ENCODE peak calls at places on chromosomes 11 and 22, in eight cellular contexts. One of them, this sample, is unnamed.

GRCh38 chr11:5107285-5107684 is 30.9 kb downstream of the OR52A5 start:
- DNase-seq in stomach: no peak
- DNase-seq in left ventricle myocardium inferior: no peak
- DNase-seq in tibial artery: no peak
- DNase-seq in AG09309: no peak
- DNase-seq in brain microvascular endothelial cell: no peak
- DNase-seq in A549: no peak
- DNase-seq in psoas muscle: no peak
- DNase-seq in this sample: no peak

GRCh38 chr11:59183768-59184167 is 11.8 kb downstream of the DTX4 start:
- DNase-seq in brain microvascular endothelial cell: no peak
- DNase-seq in A549: no peak
- DNase-seq in stomach: no peak
- DNase-seq in left ventricle myocardium inferior: no peak
- DNase-seq in psoas muscle: no peak
- DNase-seq in tibial artery: no peak
- DNase-seq in AG09309: no peak
- DNase-seq in this sample: no peak

GRCh38 chr22:44399906-44400762 is 87.4 kb upstream of the SHISAL1 start:
- DNase-seq in AG09309: no peak
- DNase-seq in stomach: peak
- DNase-seq in tibial artery: peak
- DNase-seq in left ventricle myocardium inferior: no peak
- DNase-seq in A549: no peak
- DNase-seq in psoas muscle: peak
- DNase-seq in brain microvascular endothelial cell: no peak
- DNase-seq in this sample: no peak

GRCh38 chr22:22201185-22201924 is 43.2 kb upstream of the VPREB1 start:
- DNase-seq in left ventricle myocardium inferior: peak
- DNase-seq in psoas muscle: no peak
- DNase-seq in brain microvascular endothelial cell: no peak
- DNase-seq in tibial artery: no peak
- DNase-seq in AG09309: no peak
- DNase-seq in stomach: peak
- DNase-seq in A549: peak
- DNase-seq in this sample: no peak

GRCh38 chr22:30045901-30046715 is 34.2 kb upstream of the HORMAD2 start:
- DNase-seq in AG09309: no peak
- DNase-seq in psoas muscle: no peak
- DNase-seq in A549: no peak
- DNase-seq in tibial artery: no peak
- DNase-seq in brain microvascular endothelial cell: no peak
- DNase-seq in stomach: no peak
- DNase-seq in left ventricle myocardium inferior: no peak
- DNase-seq in this sample: no peak

GRCh38 chr22:31095637-31096249 is 11.6 kb downstream of the SELENOM start:
- DNase-seq in brain microvascular endothelial cell: no peak
- DNase-seq in psoas muscle: no peak
- DNase-seq in AG09309: no peak
- DNase-seq in A549: no peak
- DNase-seq in tibial artery: no peak
- DNase-seq in left ventricle myocardium inferior: no peak
- DNase-seq in stomach: no peak
- DNase-seq in this sample: no peak

GRCh38 chr11:47270331-47271271 is 668 bp downstream of the MADD start:
- DNase-seq in AG09309: no peak
- DNase-seq in stomach: no peak
- DNase-seq in psoas muscle: peak
- DNase-seq in tibial artery: no peak
- DNase-seq in brain microvascular endothelial cell: peak
- DNase-seq in left ventricle myocardium inferior: no peak
- DNase-seq in A549: peak
- DNase-seq in this sample: no peak

GRCh38 chr11:45922425-45923082 is at the start of gene LARGE2:
- DNase-seq in AG09309: no peak
- DNase-seq in left ventricle myocardium inferior: peak
- DNase-seq in brain microvascular endothelial cell: no peak
- DNase-seq in tibial artery: no peak
- DNase-seq in A549: no peak
- DNase-seq in psoas muscle: peak
- DNase-seq in stomach: peak
- DNase-seq in this sample: no peak

GRCh38 chr22:37126383-37126782 is 16.9 kb upstream of the TMPRSS6 start:
- DNase-seq in tibial artery: no peak
- DNase-seq in A549: peak
- DNase-seq in left ventricle myocardium inferior: no peak
- DNase-seq in psoas muscle: no peak
- DNase-seq in AG09309: no peak
- DNase-seq in stomach: no peak
- DNase-seq in brain microvascular endothelial cell: no peak
- DNase-seq in this sample: no peak

GRCh38 chr11:45857834-45858492 is 10.7 kb downstream of the CRY2 start:
- DNase-seq in brain microvascular endothelial cell: peak
- DNase-seq in AG09309: peak
- DNase-seq in psoas muscle: peak
- DNase-seq in left ventricle myocardium inferior: peak
- DNase-seq in stomach: peak
- DNase-seq in A549: no peak
- DNase-seq in tibial artery: peak
- DNase-seq in this sample: peak

GRCh38 chr22:40613025-40613424 is 23.5 kb downstream of the MRTFA start:
- DNase-seq in psoas muscle: no peak
- DNase-seq in stomach: no peak
- DNase-seq in tibial artery: no peak
- DNase-seq in left ventricle myocardium inferior: no peak
- DNase-seq in A549: no peak
- DNase-seq in AG09309: no peak
- DNase-seq in brain microvascular endothelial cell: no peak
- DNase-seq in this sample: no peak

GRCh38 chr11:76234704-76235232 is 28.5 kb upstream of the WNT11 start:
- DNase-seq in AG09309: no peak
- DNase-seq in tibial artery: peak
- DNase-seq in left ventricle myocardium inferior: peak
- DNase-seq in brain microvascular endothelial cell: no peak
- DNase-seq in psoas muscle: peak
- DNase-seq in stomach: peak
- DNase-seq in A549: no peak
- DNase-seq in this sample: no peak

GRCh38 chr22:46247443-46247975 is 2.6 kb downstream of the CDPF1 start:
- DNase-seq in left ventricle myocardium inferior: no peak
- DNase-seq in stomach: no peak
- DNase-seq in psoas muscle: no peak
- DNase-seq in AG09309: no peak
- DNase-seq in tibial artery: no peak
- DNase-seq in brain microvascular endothelial cell: no peak
- DNase-seq in A549: no peak
- DNase-seq in this sample: no peak

GRCh38 chr22:46250035-46250782 is at the start of gene CDPF1:
- DNase-seq in left ventricle myocardium inferior: peak
- DNase-seq in brain microvascular endothelial cell: peak
- DNase-seq in psoas muscle: peak
- DNase-seq in AG09309: peak
- DNase-seq in tibial artery: peak
- DNase-seq in stomach: peak
- DNase-seq in A549: peak
- DNase-seq in this sample: no peak

GRCh38 chr22:46250783-46251125 is 661 bp upstream of the CDPF1 start:
- DNase-seq in psoas muscle: no peak
- DNase-seq in brain microvascular endothelial cell: no peak
- DNase-seq in left ventricle myocardium inferior: no peak
- DNase-seq in stomach: no peak
- DNase-seq in A549: no peak
- DNase-seq in AG09309: no peak
- DNase-seq in tibial artery: no peak
- DNase-seq in this sample: no peak

GRCh38 chr22:46251816-46252380 is 1.8 kb upstream of the CDPF1 start:
- DNase-seq in tibial artery: no peak
- DNase-seq in A549: no peak
- DNase-seq in left ventricle myocardium inferior: no peak
- DNase-seq in stomach: no peak
- DNase-seq in psoas muscle: no peak
- DNase-seq in AG09309: no peak
- DNase-seq in brain microvascular endothelial cell: no peak
- DNase-seq in this sample: no peak

GRCh38 chr22:46251266-46251665 is 1.2 kb upstream of the CDPF1 start:
- DNase-seq in stomach: no peak
- DNase-seq in psoas muscle: no peak
- DNase-seq in A549: no peak
- DNase-seq in brain microvascular endothelial cell: no peak
- DNase-seq in left ventricle myocardium inferior: no peak
- DNase-seq in AG09309: no peak
- DNase-seq in tibial artery: no peak
- DNase-seq in this sample: no peak
- H3K4me3 ChIP-seq in stomach: peak
- H3K4me3 ChIP-seq in psoas muscle: peak
- H3K4me3 ChIP-seq in A549: peak
- H3K4me3 ChIP-seq in brain microvascular endothelial cell: peak
- H3K4me3 ChIP-seq in left ventricle myocardium inferior: peak
- H3K4me3 ChIP-seq in AG09309: peak
- H3K4me3 ChIP-seq in tibial artery: peak
- H3K4me3 ChIP-seq in this sample: peak

GRCh38 chr11:110367571-110367970 is 62.2 kb upstream of the FDX1 start:
- DNase-seq in AG09309: no peak
- DNase-seq in brain microvascular endothelial cell: no peak
- DNase-seq in left ventricle myocardium inferior: no peak
- DNase-seq in stomach: no peak
- DNase-seq in psoas muscle: no peak
- DNase-seq in A549: no peak
- DNase-seq in tibial artery: no peak
- DNase-seq in this sample: no peak
- TF ChIP-seq CTCF in AG09309: no peak
- TF ChIP-seq CTCF in brain microvascular endothelial cell: no peak
- TF ChIP-seq CTCF in left ventricle myocardium inferior: peak
- TF ChIP-seq CTCF in stomach: no peak
- TF ChIP-seq CTCF in psoas muscle: peak
- TF ChIP-seq CTCF in A549: peak
- TF ChIP-seq CTCF in tibial artery: no peak
- TF ChIP-seq CTCF in this sample: no peak

DNA sequence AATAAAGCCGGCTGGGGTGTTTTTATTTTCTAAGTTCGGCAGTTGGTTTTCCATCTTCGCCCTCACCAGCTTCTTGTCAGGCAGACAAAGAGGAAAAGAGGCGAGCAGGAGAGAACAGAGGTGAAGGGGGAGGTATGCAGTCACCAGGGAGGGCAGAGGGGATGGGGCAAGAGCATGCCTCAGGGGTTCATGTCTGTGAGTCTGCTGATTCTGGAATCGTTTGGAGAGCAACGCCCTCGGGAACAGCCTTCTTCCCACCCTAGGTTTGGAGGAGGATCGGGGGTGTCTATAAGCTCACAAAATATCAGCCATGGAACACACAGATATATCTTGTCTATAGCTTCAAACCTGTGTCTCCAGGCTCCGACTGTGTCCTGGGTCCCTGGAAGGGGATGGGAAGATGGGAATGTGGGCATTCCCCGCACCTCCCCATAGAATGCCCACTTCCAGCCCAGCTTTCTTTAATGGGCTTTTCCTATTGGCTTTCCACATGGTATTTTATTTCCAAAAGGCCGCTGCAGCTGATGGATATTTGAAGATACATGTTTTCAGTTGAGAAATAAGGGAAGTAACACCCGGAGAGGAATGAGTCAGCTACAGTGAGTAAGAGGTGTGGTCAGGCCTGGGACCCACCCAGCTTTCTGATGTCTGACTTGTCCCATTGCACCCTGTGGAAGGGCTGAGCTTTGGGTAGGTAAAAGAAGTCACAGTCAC is 476.7 kb downstream of the MIAT start:
- DNase-seq in tibial artery: peak
- DNase-seq in AG09309: peak
- DNase-seq in brain microvascular endothelial cell: peak
- DNase-seq in left ventricle myocardium inferior: no peak
- DNase-seq in stomach: peak
- DNase-seq in A549: peak
- DNase-seq in psoas muscle: peak
- DNase-seq in this sample: no peak
- H3K4me3 ChIP-seq in tibial artery: no peak
- H3K4me3 ChIP-seq in AG09309: peak
- H3K4me3 ChIP-seq in brain microvascular endothelial cell: no peak
- H3K4me3 ChIP-seq in left ventricle myocardium inferior: no peak
- H3K4me3 ChIP-seq in stomach: no peak
- H3K4me3 ChIP-seq in A549: no peak
- H3K4me3 ChIP-seq in psoas muscle: no peak
- H3K4me3 ChIP-seq in this sample: no peak

GRCh38 chr11:9530901-9531625 is 42.4 kb upstream of the WEE1 start:
- DNase-seq in A549: peak
- DNase-seq in tibial artery: no peak
- DNase-seq in brain microvascular endothelial cell: no peak
- DNase-seq in left ventricle myocardium inferior: no peak
- DNase-seq in psoas muscle: no peak
- DNase-seq in stomach: no peak
- DNase-seq in AG09309: no peak
- DNase-seq in this sample: no peak
- TF ChIP-seq CTCF in A549: no peak
- TF ChIP-seq CTCF in tibial artery: no peak
- TF ChIP-seq CTCF in brain microvascular endothelial cell: no peak
- TF ChIP-seq CTCF in left ventricle myocardium inferior: no peak
- TF ChIP-seq CTCF in psoas muscle: no peak
- TF ChIP-seq CTCF in stomach: no peak
- TF ChIP-seq CTCF in AG09309: no peak
- TF ChIP-seq CTCF in this sample: no peak

This sample was measured in epithelial cell of proximal tubule.